ENCODE peak calls at places on chromosomes 16 and 17, in seven cellular contexts. D is T-cell; H is T-helper 1 cell; N is NCI-H2029; R is GM04503; J is CD4-positive, CD25-positive, alpha-beta regulatory T cell; G is A549. Q is an unnamed sample.
A peak's percentile ranks its signal among the peaks of the same experiment; 100 is the strongest.

GRCh38 chr17:42667088-42667951 is 8.2 kb downstream of the TUBG2 start:
- DNase-seq in D (no peak), H (no peak), N (no peak), R (peak; percentile 69), J (no peak), G (peak; percentile 96), Q (no peak)

GRCh38 chr16:69553332-69553731 is 12.4 kb upstream of the NFAT5 start:
- DNase-seq in D (no peak), H (no peak), N (no peak), R (no peak), J (no peak), G (no peak), Q (no peak)

GRCh38 chr17:77670125-77670524 is 288.4 kb upstream of the TNRC6C start:
- DNase-seq in D (no peak), H (no peak), N (no peak), R (no peak), J (no peak), G (no peak), Q (no peak)

GRCh38 chr17:34598161-34598776 is 18.9 kb downstream of the TMEM132E start:
- DNase-seq in D (no peak), H (no peak), N (no peak), R (no peak), J (no peak), G (no peak), Q (no peak)

GRCh38 chr16:2237552-2238395 is 1.5 kb downstream of the DNASE1L2 start:
- DNase-seq in D (no peak), H (no peak), N (no peak), R (no peak), J (no peak), G (no peak), Q (no peak)

GRCh38 chr16:70162041-70162451 is 11.5 kb upstream of the CLEC18C start:
- DNase-seq in D (no peak), H (no peak), N (no peak), R (peak; percentile 30), J (no peak), G (peak; percentile 64), Q (peak; percentile 63)

GRCh38 chr17:41308251-41308917 is 725 bp downstream of the KRTAP16-1 start:
- DNase-seq in D (peak; percentile 76), H (peak; percentile 76), N (peak; percentile 91), R (no peak), J (peak; percentile 98), G (no peak), Q (no peak)

GRCh38 chr16:66441586-66442375 is 14.7 kb downstream of the BEAN1 start:
- DNase-seq in D (no peak), H (no peak), N (no peak), R (no peak), J (no peak), G (no peak), Q (no peak)

GRCh38 chr16:5056347-5056746 is 9.4 kb downstream of the C16orf89 start:
- DNase-seq in D (peak; percentile 20), H (no peak), N (no peak), R (no peak), J (peak; percentile 57), G (peak; percentile 53), Q (no peak)

GRCh38 chr17:81808778-81809555 is 5.0 kb downstream of the GCGR start:
- DNase-seq in D (no peak), H (no peak), N (no peak), R (no peak), J (no peak), G (no peak), Q (no peak)

GRCh38 chr17:31778538-31778937 is 80.5 kb downstream of the COPRS start:
- DNase-seq in D (no peak), H (no peak), N (no peak), R (no peak), J (no peak), G (no peak), Q (no peak)

Q was measured in HS-5.